ENCODE peak calls at places on chromosomes 1 and 21, in ten cellular contexts. One of them, this sample, is unnamed.

GRCh38 chr21:33587792-33588484 is 546 bp downstream of the DONSON start:
- DNase-seq in left colon: peak
- DNase-seq in H4: peak
- DNase-seq in GM23248: peak
- DNase-seq in neural crest cell: no peak
- DNase-seq in C1 segment of cervical spinal cord: no peak
- DNase-seq in GM20000: no peak
- DNase-seq in CD8-positive, alpha-beta T cell: no peak
- DNase-seq in NCI-H2081: peak
- DNase-seq in heart right ventricle: peak
- DNase-seq in this sample: no peak

GRCh38 chr21:44737706-44738354 is 26.5 kb upstream of the TSPEAR start:
- DNase-seq in H4: no peak
- DNase-seq in GM23248: peak
- DNase-seq in heart right ventricle: no peak
- DNase-seq in NCI-H2081: no peak
- DNase-seq in left colon: no peak
- DNase-seq in C1 segment of cervical spinal cord: no peak
- DNase-seq in neural crest cell: no peak
- DNase-seq in CD8-positive, alpha-beta T cell: no peak
- DNase-seq in GM20000: no peak
- DNase-seq in this sample: no peak

GRCh38 chr1:210233216-210233494 is 559 bp downstream of the SERTAD4 start:
- DNase-seq in C1 segment of cervical spinal cord: no peak
- DNase-seq in GM23248: peak
- DNase-seq in GM20000: peak
- DNase-seq in H4: no peak
- DNase-seq in NCI-H2081: no peak
- DNase-seq in left colon: no peak
- DNase-seq in heart right ventricle: no peak
- DNase-seq in neural crest cell: no peak
- DNase-seq in CD8-positive, alpha-beta T cell: no peak
- DNase-seq in this sample: no peak

GRCh38 chr1:226121587-226122400 is 59.3 kb downstream of the H3-3A start:
- DNase-seq in CD8-positive, alpha-beta T cell: peak
- DNase-seq in GM23248: peak
- DNase-seq in NCI-H2081: peak
- DNase-seq in GM20000: peak
- DNase-seq in heart right ventricle: peak
- DNase-seq in left colon: peak
- DNase-seq in C1 segment of cervical spinal cord: no peak
- DNase-seq in H4: no peak
- DNase-seq in neural crest cell: peak
- DNase-seq in this sample: peak

GRCh38 chr1:220962031-220962751 is 82.9 kb downstream of the HLX start:
- DNase-seq in left colon: no peak
- DNase-seq in heart right ventricle: no peak
- DNase-seq in H4: peak
- DNase-seq in NCI-H2081: no peak
- DNase-seq in C1 segment of cervical spinal cord: no peak
- DNase-seq in neural crest cell: no peak
- DNase-seq in GM23248: peak
- DNase-seq in CD8-positive, alpha-beta T cell: no peak
- DNase-seq in GM20000: no peak
- DNase-seq in this sample: no peak

GRCh38 chr1:64685247-64685646 is 59.6 kb upstream of the RAVER2 start:
- DNase-seq in NCI-H2081: no peak
- DNase-seq in GM23248: no peak
- DNase-seq in left colon: no peak
- DNase-seq in CD8-positive, alpha-beta T cell: no peak
- DNase-seq in heart right ventricle: no peak
- DNase-seq in GM20000: no peak
- DNase-seq in C1 segment of cervical spinal cord: no peak
- DNase-seq in H4: no peak
- DNase-seq in neural crest cell: no peak
- DNase-seq in this sample: no peak

GRCh38 chr1:63659448-63659847 is 66.2 kb downstream of the PGM1 start:
- DNase-seq in CD8-positive, alpha-beta T cell: no peak
- DNase-seq in GM23248: no peak
- DNase-seq in H4: no peak
- DNase-seq in left colon: no peak
- DNase-seq in NCI-H2081: no peak
- DNase-seq in C1 segment of cervical spinal cord: no peak
- DNase-seq in neural crest cell: no peak
- DNase-seq in GM20000: no peak
- DNase-seq in heart right ventricle: no peak
- DNase-seq in this sample: no peak

GRCh38 chr1:208101661-208102431 is 142.3 kb downstream of the PLXNA2 start:
- DNase-seq in GM23248: peak
- DNase-seq in left colon: peak
- DNase-seq in CD8-positive, alpha-beta T cell: no peak
- DNase-seq in GM20000: no peak
- DNase-seq in H4: no peak
- DNase-seq in heart right ventricle: peak
- DNase-seq in neural crest cell: peak
- DNase-seq in NCI-H2081: peak
- DNase-seq in C1 segment of cervical spinal cord: no peak
- DNase-seq in this sample: no peak

GRCh38 chr1:186904361-186904760 is 75.6 kb downstream of the PLA2G4A start:
- DNase-seq in GM20000: no peak
- DNase-seq in left colon: no peak
- DNase-seq in NCI-H2081: no peak
- DNase-seq in CD8-positive, alpha-beta T cell: no peak
- DNase-seq in GM23248: no peak
- DNase-seq in H4: no peak
- DNase-seq in C1 segment of cervical spinal cord: no peak
- DNase-seq in neural crest cell: no peak
- DNase-seq in heart right ventricle: no peak
- DNase-seq in this sample: no peak

GRCh38 chr1:147073062-147073432 is 99.2 kb downstream of the PRKAB2 start:
- DNase-seq in CD8-positive, alpha-beta T cell: no peak
- DNase-seq in H4: no peak
- DNase-seq in C1 segment of cervical spinal cord: no peak
- DNase-seq in left colon: no peak
- DNase-seq in GM20000: no peak
- DNase-seq in heart right ventricle: no peak
- DNase-seq in GM23248: no peak
- DNase-seq in NCI-H2081: no peak
- DNase-seq in neural crest cell: no peak
- DNase-seq in this sample: no peak

GRCh38 chr1:64505232-64505943 is 35.5 kb downstream of the CACHD1 start:
- DNase-seq in neural crest cell: peak
- DNase-seq in left colon: peak
- DNase-seq in NCI-H2081: no peak
- DNase-seq in H4: no peak
- DNase-seq in GM20000: peak
- DNase-seq in heart right ventricle: peak
- DNase-seq in GM23248: no peak
- DNase-seq in CD8-positive, alpha-beta T cell: peak
- DNase-seq in C1 segment of cervical spinal cord: no peak
- DNase-seq in this sample: peak

GRCh38 chr1:9655127-9655723 is 3.7 kb downstream of the PIK3CD start:
- DNase-seq in H4: no peak
- DNase-seq in C1 segment of cervical spinal cord: no peak
- DNase-seq in neural crest cell: no peak
- DNase-seq in heart right ventricle: no peak
- DNase-seq in GM23248: no peak
- DNase-seq in left colon: no peak
- DNase-seq in CD8-positive, alpha-beta T cell: peak
- DNase-seq in GM20000: peak
- DNase-seq in NCI-H2081: no peak
- DNase-seq in this sample: peak

GRCh38 chr1:18234790-18235242 is 127.2 kb downstream of the IGSF21 start:
- DNase-seq in NCI-H2081: peak
- DNase-seq in C1 segment of cervical spinal cord: no peak
- DNase-seq in left colon: peak
- DNase-seq in GM20000: peak
- DNase-seq in neural crest cell: peak
- DNase-seq in H4: peak
- DNase-seq in heart right ventricle: no peak
- DNase-seq in GM23248: peak
- DNase-seq in CD8-positive, alpha-beta T cell: no peak
- DNase-seq in this sample: no peak

GRCh38 chr1:39990428-39990827 is 35.5 kb downstream of the MFSD2A start:
- DNase-seq in GM20000: no peak
- DNase-seq in NCI-H2081: no peak
- DNase-seq in GM23248: peak
- DNase-seq in neural crest cell: no peak
- DNase-seq in H4: no peak
- DNase-seq in left colon: no peak
- DNase-seq in C1 segment of cervical spinal cord: no peak
- DNase-seq in CD8-positive, alpha-beta T cell: no peak
- DNase-seq in heart right ventricle: no peak
- DNase-seq in this sample: no peak

GRCh38 chr1:27102134-27102706 is 52.7 kb downstream of the SLC9A1 start:
- DNase-seq in GM23248: no peak
- DNase-seq in H4: no peak
- DNase-seq in CD8-positive, alpha-beta T cell: no peak
- DNase-seq in heart right ventricle: no peak
- DNase-seq in NCI-H2081: no peak
- DNase-seq in neural crest cell: no peak
- DNase-seq in C1 segment of cervical spinal cord: no peak
- DNase-seq in GM20000: no peak
- DNase-seq in left colon: no peak
- DNase-seq in this sample: no peak

GRCh38 chr1:10906866-10907519 is 105.5 kb upstream of the TARDBP start:
- DNase-seq in GM20000: no peak
- DNase-seq in CD8-positive, alpha-beta T cell: no peak
- DNase-seq in heart right ventricle: no peak
- DNase-seq in NCI-H2081: no peak
- DNase-seq in H4: no peak
- DNase-seq in left colon: no peak
- DNase-seq in C1 segment of cervical spinal cord: no peak
- DNase-seq in GM23248: no peak
- DNase-seq in neural crest cell: no peak
- DNase-seq in this sample: no peak

GRCh38 chr1:20469406-20470076 is 16.5 kb downstream of the CAMK2N1 start:
- DNase-seq in GM23248: no peak
- DNase-seq in left colon: no peak
- DNase-seq in CD8-positive, alpha-beta T cell: no peak
- DNase-seq in NCI-H2081: no peak
- DNase-seq in GM20000: no peak
- DNase-seq in neural crest cell: no peak
- DNase-seq in H4: no peak
- DNase-seq in heart right ventricle: no peak
- DNase-seq in C1 segment of cervical spinal cord: no peak
- DNase-seq in this sample: no peak

GRCh38 chr1:215517441-215517891 is 49.6 kb upstream of the KCTD3 start:
- DNase-seq in neural crest cell: no peak
- DNase-seq in heart right ventricle: no peak
- DNase-seq in NCI-H2081: no peak
- DNase-seq in H4: peak
- DNase-seq in GM23248: peak
- DNase-seq in CD8-positive, alpha-beta T cell: no peak
- DNase-seq in C1 segment of cervical spinal cord: no peak
- DNase-seq in GM20000: no peak
- DNase-seq in left colon: no peak
- DNase-seq in this sample: no peak

GRCh38 chr1:216350186-216350585 is 73.1 kb downstream of the USH2A start:
- DNase-seq in NCI-H2081: no peak
- DNase-seq in GM23248: no peak
- DNase-seq in GM20000: no peak
- DNase-seq in neural crest cell: no peak
- DNase-seq in CD8-positive, alpha-beta T cell: no peak
- DNase-seq in C1 segment of cervical spinal cord: no peak
- DNase-seq in left colon: no peak
- DNase-seq in heart right ventricle: no peak
- DNase-seq in H4: no peak
- DNase-seq in this sample: no peak

GRCh38 chr1:39979654-39980053 is 24.7 kb downstream of the MFSD2A start:
- DNase-seq in H4: no peak
- DNase-seq in NCI-H2081: no peak
- DNase-seq in GM23248: no peak
- DNase-seq in GM20000: no peak
- DNase-seq in C1 segment of cervical spinal cord: no peak
- DNase-seq in CD8-positive, alpha-beta T cell: no peak
- DNase-seq in left colon: no peak
- DNase-seq in neural crest cell: no peak
- DNase-seq in heart right ventricle: no peak
- DNase-seq in this sample: no peak

GRCh38 chr1:201745023-201745422 is 83.9 kb upstream of the IPO9 start:
- DNase-seq in CD8-positive, alpha-beta T cell: no peak
- DNase-seq in H4: no peak
- DNase-seq in heart right ventricle: no peak
- DNase-seq in left colon: no peak
- DNase-seq in GM20000: no peak
- DNase-seq in GM23248: peak
- DNase-seq in C1 segment of cervical spinal cord: no peak
- DNase-seq in NCI-H2081: no peak
- DNase-seq in neural crest cell: no peak
- DNase-seq in this sample: no peak

GRCh38 chr1:56992318-56993136 is 26.7 kb upstream of the C8B start:
- DNase-seq in GM20000: no peak
- DNase-seq in NCI-H2081: no peak
- DNase-seq in CD8-positive, alpha-beta T cell: no peak
- DNase-seq in H4: no peak
- DNase-seq in heart right ventricle: no peak
- DNase-seq in C1 segment of cervical spinal cord: no peak
- DNase-seq in GM23248: no peak
- DNase-seq in neural crest cell: no peak
- DNase-seq in left colon: no peak
- DNase-seq in this sample: no peak